ENCODE peak calls at places on chromosomes 2 and 18, in four cellular contexts. C is astrocyte of the cerebellum, F is AG04449, K is PC-9. M is an unnamed sample.

GRCh38 chr2:105378276-105378840 is 20.5 kb downstream of the FHL2 start:
- DNase-seq in K (no peak), C (no peak), F (no peak), M (no peak)

GRCh38 chr2:64987963-64988419 is 1.2 kb upstream of the SLC1A4 start:
- DNase-seq in C (peak), F (no peak), K (no peak), M (no peak)

GRCh38 chr2:235059161-235059560 is 107.3 kb downstream of the SH3BP4 start:
- DNase-seq in F (no peak), C (no peak), K (no peak), M (no peak)

GRCh38 chr2:60483400-60483799 is 70.1 kb downstream of the BCL11A start:
- DNase-seq in C (no peak), F (peak), K (no peak), M (peak)

GRCh38 chr2:228658998-228659397 is 477.5 kb upstream of the SPHKAP start:
- DNase-seq in F (peak), C (peak), K (no peak), M (peak)

GRCh38 chr2:168814939-168815907 is 12.8 kb downstream of the NOSTRIN start:
- DNase-seq in C (no peak), K (no peak), F (no peak), M (no peak)

GRCh38 chr2:219125225-219125885 is 35.3 kb downstream of the NHEJ1 start:
- DNase-seq in K (peak), F (no peak), C (peak), M (peak)

GRCh38 chr2:236535024-236535423 is 34.6 kb upstream of the ACKR3 start:
- DNase-seq in C (peak), K (no peak), F (no peak), M (no peak)

GRCh38 chr2:226475650-226476049 is 324.0 kb downstream of the IRS1 start:
- DNase-seq in F (peak), C (peak), K (peak), M (peak)

GRCh38 chr2:29223851-29224692 is 108.9 kb downstream of the CLIP4 start:
- DNase-seq in F (no peak), C (peak), K (peak), M (peak)

GRCh38 chr2:11011359-11011758 is 99.6 kb downstream of the KCNF1 start:
- DNase-seq in F (no peak), C (no peak), K (no peak), M (no peak)

GRCh38 chr2:85134255-85135065 is 1.3 kb downstream of the TCF7L1 start:
- DNase-seq in K (no peak), F (no peak), C (peak), M (no peak)
- H3K4me3 ChIP-seq in K (no peak), F (peak), C (peak), M (peak)

DNA sequence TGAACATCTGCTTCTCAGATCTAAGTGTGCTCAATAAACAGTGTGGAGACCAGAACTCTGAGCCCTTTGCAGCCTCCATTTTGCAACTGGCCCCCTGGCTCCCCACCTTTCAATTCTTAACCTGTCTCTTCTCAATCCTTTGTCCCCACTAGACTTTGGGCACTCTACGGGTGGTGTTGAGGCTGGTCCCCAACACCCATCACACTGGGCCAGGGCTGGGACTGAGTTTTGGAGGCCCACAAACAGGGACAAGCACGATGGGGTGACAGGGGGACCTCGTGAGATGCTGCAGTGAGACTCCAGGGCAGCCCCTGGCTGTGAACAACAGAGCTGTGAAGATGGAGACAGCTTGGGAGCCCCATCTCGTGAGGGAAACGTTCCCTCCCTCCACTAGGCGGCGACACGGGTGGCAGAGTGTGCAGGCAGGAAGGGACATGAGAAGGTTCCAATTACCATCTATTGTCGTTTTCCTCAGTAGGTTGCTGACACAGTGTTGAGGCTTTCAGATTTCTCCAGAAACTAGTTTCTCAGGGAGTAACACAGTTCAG is 1.2 kb downstream of the ANKMY1 start:
- DNase-seq in C (no peak), K (no peak), F (no peak), M (no peak)
- TF ChIP-seq CTCF in C (peak), K (peak), F (peak), M (peak)

GRCh38 chr18:7116001-7116831 is 1.4 kb downstream of the LAMA1 start:
- DNase-seq in C (peak), F (no peak), K (no peak), M (no peak)

GRCh38 chr18:7116832-7117389 is 686 bp downstream of the LAMA1 start:
- DNase-seq in F (no peak), C (no peak), K (no peak), M (no peak)

GRCh38 chr18:7122376-7122775 is 4.8 kb upstream of the LAMA1 start:
- DNase-seq in F (no peak), K (no peak), C (no peak), M (no peak)

DNA sequence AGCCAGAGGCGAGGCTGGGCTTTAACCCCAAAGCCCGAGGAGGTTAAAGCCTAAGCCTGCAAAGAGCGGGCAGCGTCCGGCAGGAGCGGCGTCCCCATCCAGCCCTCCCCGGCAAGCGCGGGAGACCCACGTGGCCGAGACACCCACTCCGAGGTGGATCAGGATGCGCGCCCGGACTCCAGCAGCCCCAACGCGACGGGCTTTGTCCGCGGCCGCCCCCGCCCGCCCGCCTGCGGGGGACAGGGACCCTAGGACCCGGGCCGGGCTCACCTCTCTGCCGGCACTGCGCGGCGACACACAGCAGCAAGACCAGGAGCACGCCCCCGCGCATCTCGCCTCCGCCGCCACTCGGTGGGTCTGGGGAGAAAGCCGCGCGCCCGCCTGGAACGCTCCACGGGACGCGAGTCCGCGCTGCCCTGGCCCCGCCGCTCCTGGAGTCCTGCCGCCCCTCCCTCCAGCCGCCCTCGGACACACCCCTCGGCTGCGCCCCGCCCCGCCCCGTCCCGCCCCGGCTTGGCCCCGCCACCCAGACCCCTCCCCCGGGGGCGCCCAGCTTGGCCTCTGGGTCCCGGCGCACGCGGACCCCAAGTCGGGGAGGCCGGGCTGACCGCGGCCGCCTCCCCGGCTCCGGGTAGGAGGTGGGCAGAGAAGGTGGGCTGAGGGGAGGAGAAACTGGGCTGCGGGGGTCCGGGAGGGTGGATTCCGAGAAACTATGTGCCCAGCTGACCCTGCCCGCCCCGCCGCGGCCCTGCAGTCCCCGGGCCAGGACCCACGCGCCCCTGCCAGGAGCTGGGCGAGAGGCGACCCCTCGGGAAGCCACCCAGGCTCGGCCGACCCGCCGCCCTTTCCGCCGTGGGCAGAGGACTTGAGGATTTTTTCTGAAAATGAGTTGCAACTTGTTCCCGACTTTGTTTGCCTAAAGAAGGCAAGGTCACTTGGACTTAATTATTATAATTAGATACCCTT is at the start of gene LAMA1:
- DNase-seq in K (no peak), C (no peak), F (no peak), M (no peak)
- H3K4me3 ChIP-seq in K (no peak), C (peak), F (peak), M (peak)

GRCh38 chr2:9770308-9771100 is 72.8 kb upstream of the TAF1B start:
- DNase-seq in K (peak), C (peak), F (peak), M (peak)

GRCh38 chr2:9770006-9770307 is 73.3 kb upstream of the TAF1B start:
- DNase-seq in F (no peak), K (no peak), C (no peak), M (no peak)

GRCh38 chr2:9769171-9770005 is 73.9 kb upstream of the TAF1B start:
- DNase-seq in K (no peak), F (no peak), C (no peak), M (no peak)

GRCh38 chr2:9767656-9768281 is 75.5 kb upstream of the TAF1B start:
- DNase-seq in C (no peak), K (no peak), F (no peak), M (no peak)

DNA sequence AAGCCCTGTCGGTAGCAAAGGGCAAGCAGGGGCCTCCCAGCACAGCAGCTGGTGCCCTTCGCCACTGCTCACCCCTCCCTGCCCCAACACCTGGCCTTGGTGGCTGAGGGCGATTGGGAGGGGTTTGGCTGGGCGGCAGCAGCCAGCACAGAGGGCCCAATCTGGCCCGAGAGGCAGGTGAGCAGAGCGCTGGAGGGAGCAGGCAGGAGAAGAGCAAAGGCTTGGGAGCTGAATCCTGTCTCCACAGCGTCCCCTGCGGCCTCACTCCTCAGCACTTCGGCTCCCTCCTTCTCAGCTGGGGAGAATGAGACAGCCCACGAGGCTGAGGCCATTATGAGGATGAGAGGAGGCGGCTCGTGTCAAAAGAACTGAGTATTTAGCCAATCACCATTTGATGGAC is 74.9 kb upstream of the TAF1B start:
- DNase-seq in K (no peak), C (no peak), F (no peak), M (no peak)
- TF ChIP-seq CTCF in K (no peak), C (peak), F (peak), M (peak)

GRCh38 chr2:172931256-172931894 is 144.3 kb upstream of the MAP3K20 start:
- DNase-seq in C (peak), K (peak), F (no peak), M (no peak)

GRCh38 chr2:172929644-172930043 is 146.0 kb upstream of the MAP3K20 start:
- DNase-seq in K (no peak), F (no peak), C (no peak), M (no peak)

GRCh38 chr2:172928754-172929153 is 146.9 kb upstream of the MAP3K20 start:
- DNase-seq in F (peak), K (no peak), C (peak), M (peak)

GRCh38 chr2:172930871-172931255 is 144.8 kb upstream of the MAP3K20 start:
- DNase-seq in K (no peak), F (no peak), C (no peak), M (no peak)

DNA sequence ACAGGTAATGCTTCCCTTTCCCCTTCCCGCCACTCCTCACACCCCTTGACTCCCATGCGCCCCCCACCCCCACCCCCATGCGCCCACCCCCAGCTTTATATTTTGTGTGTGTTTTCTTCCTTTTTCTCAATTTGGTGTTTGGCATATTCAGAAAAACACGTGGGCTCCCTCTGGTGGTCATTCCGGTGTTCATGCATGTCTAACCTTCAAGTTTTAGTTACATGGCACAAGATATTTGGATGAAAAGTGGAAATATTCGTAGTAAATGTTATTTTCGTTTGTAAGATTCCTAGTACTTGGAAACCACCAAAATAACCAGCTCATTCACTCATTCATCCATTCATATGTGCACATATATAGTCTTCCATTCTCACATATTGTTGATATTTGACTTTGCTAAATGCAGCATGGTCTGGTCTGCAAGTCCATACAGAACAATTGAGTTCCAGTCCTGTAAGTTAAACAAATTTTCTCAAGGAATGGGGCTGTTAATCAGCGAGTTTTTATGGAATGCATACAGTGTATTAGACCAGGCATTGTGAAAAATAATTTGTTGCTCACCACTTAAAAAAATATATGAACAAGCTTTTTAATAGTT is 143.6 kb upstream of the MAP3K20 start:
- DNase-seq in C (peak), K (peak), F (no peak), M (peak)
- H3K4me3 ChIP-seq in C (no peak), K (no peak), F (no peak), M (no peak)

GRCh38 chr2:210363261-210363660 is 48.3 kb upstream of the MYL1 start:
- DNase-seq in C (no peak), F (no peak), K (no peak), M (no peak)
- TF ChIP-seq CTCF in C (peak), F (no peak), K (no peak), M (peak)

DNA sequence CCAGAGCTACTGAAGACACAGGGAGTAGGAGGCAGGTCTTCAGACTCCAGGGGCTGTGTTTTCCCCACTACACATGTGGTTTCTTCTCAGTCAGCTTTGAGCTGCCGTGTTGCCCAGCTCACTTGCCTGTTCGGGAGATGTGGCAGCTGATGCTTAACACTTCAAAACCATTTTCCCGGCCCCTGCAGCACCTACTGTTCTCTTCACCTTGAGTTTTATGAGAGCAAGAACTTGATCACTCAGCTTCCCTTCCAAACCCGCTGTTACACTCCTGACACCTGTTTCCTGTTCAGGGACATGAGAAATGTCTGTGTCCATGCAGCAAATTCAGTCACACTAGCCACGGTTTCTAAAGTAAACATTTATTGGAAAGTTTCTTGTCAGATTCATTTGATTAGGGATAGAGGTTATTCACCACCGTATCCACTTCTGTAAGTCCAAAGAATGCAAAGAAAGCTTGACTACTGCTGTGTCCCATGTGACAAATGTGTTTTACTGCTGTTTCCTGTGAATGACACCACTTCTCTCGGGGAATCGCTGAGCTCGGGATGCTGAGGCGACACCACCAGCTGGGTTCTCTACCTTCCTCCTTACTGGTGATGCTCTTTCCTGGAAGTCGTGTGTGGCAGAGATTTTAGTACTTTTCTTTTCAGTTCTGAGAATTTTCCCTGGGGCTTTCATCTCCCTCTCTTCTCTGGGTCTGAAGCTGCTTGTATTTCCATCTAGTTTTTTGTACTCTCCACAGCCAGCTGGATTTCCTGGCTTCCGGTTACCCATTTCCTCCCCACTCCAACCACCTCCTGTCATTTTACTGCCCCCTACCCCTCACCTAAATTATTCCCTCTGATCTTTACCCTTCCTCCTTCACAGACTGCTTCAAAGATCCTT is 91.7 kb downstream of the KLF7 start:
- DNase-seq in K (no peak), C (no peak), F (no peak), M (no peak)
- H3K4me3 ChIP-seq in K (no peak), C (no peak), F (no peak), M (no peak)